ENCODE peak calls at places on chromosome 18, in eight cellular contexts. O is K562, B is upper lobe of left lung, D is H1, W is suprapubic skin, K is stomach, N is HepG2, M is sigmoid colon. Y is an unnamed sample.

GRCh38 chr18:44411971-44412370 is 268.7 kb upstream of the SETBP1 start:
- DNase-seq in O (no peak), B (no peak), D (no peak), W (no peak), K (no peak), N (no peak), M (no peak), Y (no peak)

GRCh38 chr18:44729631-44730101 is 49.0 kb downstream of the SETBP1 start:
- DNase-seq in O (no peak), B (no peak), D (no peak), W (no peak), K (no peak), N (no peak), M (no peak), Y (no peak)

GRCh38 chr18:44651918-44652317 is 28.8 kb upstream of the SETBP1 start:
- DNase-seq in O (no peak), B (no peak), D (no peak), W (no peak), K (no peak), N (no peak), M (no peak), Y (no peak)

GRCh38 chr18:48983793-48984437 is 33.1 kb upstream of the SMAD7 start:
- DNase-seq in O (no peak), B (no peak), D (no peak), W (no peak), K (peak; percentile 58), N (peak; percentile 63), M (no peak), Y (no peak)

GRCh38 chr18:61926532-61926931 is 33.7 kb upstream of the RNF152 start:
- DNase-seq in O (no peak), B (no peak), D (no peak), W (no peak), K (no peak), N (no peak), M (no peak), Y (no peak)

GRCh38 chr18:49865401-49865800 is 52.1 kb upstream of the ACAA2 start:
- DNase-seq in O (no peak), B (no peak), D (no peak), W (no peak), K (peak; percentile 78), N (no peak), M (no peak), Y (peak; percentile 41)

GRCh38 chr18:61921621-61922235 is 28.9 kb upstream of the RNF152 start:
- DNase-seq in O (no peak), B (peak; percentile 15), D (no peak), W (no peak), K (no peak), N (no peak), M (no peak), Y (no peak)

GRCh38 chr18:73118121-73118816 is 250.5 kb upstream of the NETO1 start:
- DNase-seq in O (no peak), B (no peak), D (no peak), W (no peak), K (no peak), N (no peak), M (no peak), Y (no peak)

GRCh38 chr18:1998121-1998520 is 573.2 kb downstream of the METTL4 start:
- DNase-seq in O (no peak), B (no peak), D (no peak), W (no peak), K (no peak), N (no peak), M (no peak), Y (no peak)

GRCh38 chr18:34809697-34810096 is 99.6 kb downstream of the DTNA start:
- DNase-seq in O (peak; percentile 18), B (no peak), D (peak; percentile 82), W (no peak), K (no peak), N (peak; percentile 52), M (peak; percentile 80), Y (peak; percentile 35)

GRCh38 chr18:42274488-42275137 is 319.6 kb downstream of the PIK3C3 start:
- DNase-seq in O (no peak), B (no peak), D (no peak), W (no peak), K (no peak), N (peak; percentile 62), M (no peak), Y (no peak)

GRCh38 chr18:44579028-44579692 is 101.5 kb upstream of the SETBP1 start:
- DNase-seq in O (peak; percentile 8), B (no peak), D (no peak), W (no peak), K (no peak), N (peak; percentile 1), M (no peak), Y (no peak)

GRCh38 chr18:34659579-34660517 is 50.2 kb upstream of the DTNA start:
- DNase-seq in O (no peak), B (no peak), D (no peak), W (peak; percentile 85), K (peak; percentile 77), N (peak; percentile 84), M (peak; percentile 94), Y (peak; percentile 73)

GRCh38 chr18:23721711-23722479 is 32.6 kb downstream of the LAMA3 start:
- DNase-seq in O (no peak), B (no peak), D (no peak), W (no peak), K (no peak), N (no peak), M (no peak), Y (no peak)

GRCh38 chr18:70334728-70335329 is 46.0 kb downstream of the SOCS6 start:
- DNase-seq in O (no peak), B (no peak), D (no peak), W (no peak), K (no peak), N (peak; percentile 94), M (no peak), Y (no peak)
- TF ChIP-seq EP300 in O (no peak), B (no peak), D (no peak), W (no peak), K (no peak), N (peak; percentile 90), M (no peak), Y (no peak)

DNA sequence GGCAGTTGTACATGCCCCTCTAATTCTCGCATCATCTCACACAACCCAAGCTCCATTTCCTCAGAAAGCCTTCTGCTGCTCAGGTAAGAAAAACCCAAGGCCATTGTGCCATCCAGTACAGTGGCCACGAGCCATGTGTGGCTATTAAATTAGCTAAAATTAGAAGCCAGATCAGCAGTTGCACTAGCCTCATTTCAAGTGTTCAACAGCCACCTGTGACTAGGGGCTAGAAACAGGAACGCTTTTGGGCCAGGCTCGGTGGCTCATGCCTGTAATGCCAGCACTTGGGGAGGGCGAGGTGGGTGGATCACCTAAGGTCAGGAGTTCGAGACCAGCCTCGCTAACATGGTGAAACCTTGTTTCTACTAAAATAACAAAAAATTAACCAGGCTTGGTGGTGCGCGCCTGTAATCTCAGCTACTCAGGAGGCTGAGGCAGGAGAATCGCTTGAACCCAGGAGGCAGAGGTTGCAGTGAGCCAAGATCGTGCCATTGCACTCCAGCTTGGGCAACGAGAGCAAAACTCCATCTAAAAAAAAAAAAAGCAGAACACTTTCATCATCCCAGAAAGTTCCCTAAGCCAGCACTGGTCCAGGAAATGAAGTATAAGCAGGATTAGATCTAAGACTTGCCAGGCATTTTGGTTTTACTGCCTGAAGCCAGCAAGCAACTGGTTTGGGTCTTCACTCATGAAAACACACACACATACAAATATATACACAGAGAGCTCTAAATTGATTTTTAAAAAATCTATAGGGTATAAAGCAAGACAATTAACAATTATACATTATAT is 35.7 kb downstream of the ATP8B1 start:
- DNase-seq in O (no peak), B (no peak), D (no peak), W (no peak), K (no peak), N (no peak), M (no peak), Y (no peak)
- TF ChIP-seq POLR2AphosphoS5 in O (no peak), B (no peak), D (no peak), W (no peak), K (peak; percentile 13), N (no peak), M (no peak), Y (no peak)

GRCh38 chr18:52869942-52870907 is 530.2 kb downstream of the DCC start:
- DNase-seq in O (no peak), B (peak; percentile 56), D (peak; percentile 54), W (no peak), K (no peak), N (no peak), M (peak; percentile 60), Y (no peak)
- TF ChIP-seq EP300 in O (no peak), B (no peak), D (no peak), W (no peak), K (no peak), N (no peak), M (no peak), Y (no peak)

GRCh38 chr18:63765837-63766236 is 9.4 kb upstream of the SERPINB7 start:
- DNase-seq in O (no peak), B (no peak), D (no peak), W (no peak), K (no peak), N (no peak), M (no peak), Y (no peak)
- TF ChIP-seq POLR2AphosphoS5 in O (no peak), B (no peak), D (no peak), W (no peak), K (no peak), N (no peak), M (no peak), Y (no peak)

DNA sequence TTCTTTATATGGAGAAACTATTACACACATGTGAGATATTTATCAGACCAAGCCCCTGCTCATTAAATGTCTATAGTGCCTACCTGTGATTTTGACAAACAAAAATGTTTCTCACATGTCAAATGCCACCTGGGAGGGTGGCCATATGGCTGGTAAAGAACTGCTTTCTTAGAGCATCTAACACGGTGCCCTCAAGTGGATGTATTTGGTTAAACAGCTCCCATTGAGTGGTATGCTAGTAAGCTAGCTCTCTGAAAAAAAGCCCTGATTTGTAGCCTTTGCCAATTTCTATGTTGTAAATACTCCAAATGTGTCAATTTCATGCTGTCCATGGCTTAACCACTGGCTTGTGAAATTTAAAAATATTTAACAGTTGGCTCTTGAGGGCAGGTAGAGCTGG is 94.6 kb downstream of the PMAIP1 start:
- DNase-seq in O (no peak), B (no peak), D (no peak), W (no peak), K (no peak), N (no peak), M (no peak), Y (no peak)
- TF ChIP-seq EP300 in O (no peak), B (no peak), D (no peak), W (no peak), K (no peak), N (no peak), M (no peak), Y (no peak)

GRCh38 chr18:46070683-46071614 is 1.1 kb downstream of the PSTPIP2 start:
- DNase-seq in O (no peak), B (peak; percentile 50), D (peak; percentile 54), W (no peak), K (no peak), N (no peak), M (peak; percentile 66), Y (no peak)
- TF ChIP-seq POLR2AphosphoS5 in O (no peak), B (no peak), D (no peak), W (no peak), K (no peak), N (no peak), M (no peak), Y (no peak)

GRCh38 chr18:59395226-59396175 is 36.4 kb upstream of the LMAN1 start:
- DNase-seq in O (no peak), B (peak; percentile 6), D (no peak), W (no peak), K (no peak), N (no peak), M (no peak), Y (no peak)
- TF ChIP-seq EP300 in O (no peak), B (no peak), D (no peak), W (no peak), K (no peak), N (no peak), M (no peak), Y (no peak)

GRCh38 chr18:812123-812672 is at the start of gene YES1:
- DNase-seq in O (peak; percentile 96), B (peak; percentile 96), D (peak; percentile 90), W (no peak), K (peak; percentile 79), N (peak; percentile 78), M (peak; percentile 90), Y (peak; percentile 84)
- TF ChIP-seq POLR2AphosphoS5 in O (no peak), B (no peak), D (no peak), W (no peak), K (peak; percentile 31), N (peak; percentile 51), M (peak; percentile 63), Y (peak; percentile 73)